ENCODE peak calls at places on chromosomes 2 and 18, in four cellular contexts. G, N, X and I are unnamed samples.

GRCh38 chr2:83103602-83104001 is 1355.5 kb downstream of the SUCLG1 start:
- DNase-seq in X (no peak), N (peak; percentile 4), G (no peak), I (no peak)

GRCh38 chr18:72409923-72410322 is 134.2 kb downstream of the CBLN2 start:
- DNase-seq in N (no peak), X (no peak), G (no peak), I (no peak)

GRCh38 chr2:238370482-238371372 is 50.4 kb downstream of the TRAF3IP1 start:
- DNase-seq in N (no peak), G (no peak), X (peak; percentile 59), I (peak; percentile 68)

GRCh38 chr18:58105908-58106673 is 62.1 kb downstream of the NEDD4L start:
- DNase-seq in X (no peak), G (no peak), N (no peak), I (no peak)

GRCh38 chr2:90207454-90208058 is 1516.1 kb downstream of the RPIA start:
- DNase-seq in N (no peak), X (peak; percentile 86), G (no peak), I (no peak)

GRCh38 chr2:23436346-23437099 is 51.5 kb downstream of the KLHL29 start:
- DNase-seq in X (no peak), G (no peak), N (no peak), I (no peak)

GRCh38 chr2:71336802-71337201 is 5.2 kb downstream of the ZNF638 start:
- DNase-seq in X (no peak), G (no peak), N (no peak), I (no peak)

GRCh38 chr18:48815581-48816324 is 135.0 kb downstream of the SMAD7 start:
- DNase-seq in G (no peak), X (no peak), N (no peak), I (no peak)

GRCh38 chr2:74984947-74985637 is 26.6 kb downstream of the POLE4 start:
- DNase-seq in N (no peak), X (no peak), G (no peak), I (no peak)

GRCh38 chr18:63213936-63214671 is 105.5 kb downstream of the BCL2 start:
- DNase-seq in N (no peak), X (no peak), G (no peak), I (no peak)

GRCh38 chr18:63213331-63213900 is 106.2 kb downstream of the BCL2 start:
- DNase-seq in X (no peak), G (no peak), N (no peak), I (no peak)

GRCh38 chr18:63218472-63218871 is 101.1 kb downstream of the BCL2 start:
- DNase-seq in G (no peak), N (no peak), X (no peak), I (no peak)

GRCh38 chr18:63216497-63216896 is 103.1 kb downstream of the BCL2 start:
- DNase-seq in G (no peak), X (no peak), N (no peak), I (no peak)

DNA sequence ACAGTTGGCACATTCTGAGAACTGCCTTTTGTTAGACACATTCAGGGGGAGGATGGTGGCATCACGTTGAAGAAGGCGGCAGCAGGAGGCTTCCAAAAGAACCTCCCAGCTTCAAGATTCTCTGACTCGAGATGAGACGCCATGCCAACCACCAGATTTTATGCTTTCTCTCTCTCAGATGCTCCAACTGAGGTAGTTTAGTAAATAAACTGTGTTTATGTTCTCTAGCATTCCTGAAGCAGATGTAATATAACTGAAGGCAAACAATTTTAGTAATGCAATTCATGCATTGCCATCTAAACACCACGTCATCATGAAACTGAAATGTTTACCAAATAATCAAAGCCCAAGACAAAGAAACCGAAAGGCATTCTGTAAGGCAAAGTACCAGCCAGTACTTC is 102.7 kb downstream of the BCL2 start:
- DNase-seq in X (no peak), G (no peak), N (no peak), I (no peak)
- H3K27ac ChIP-seq in X (no peak overlapping the region), G (no peak overlapping the region), N (no peak overlapping the region), I (no peak overlapping the region)

DNA sequence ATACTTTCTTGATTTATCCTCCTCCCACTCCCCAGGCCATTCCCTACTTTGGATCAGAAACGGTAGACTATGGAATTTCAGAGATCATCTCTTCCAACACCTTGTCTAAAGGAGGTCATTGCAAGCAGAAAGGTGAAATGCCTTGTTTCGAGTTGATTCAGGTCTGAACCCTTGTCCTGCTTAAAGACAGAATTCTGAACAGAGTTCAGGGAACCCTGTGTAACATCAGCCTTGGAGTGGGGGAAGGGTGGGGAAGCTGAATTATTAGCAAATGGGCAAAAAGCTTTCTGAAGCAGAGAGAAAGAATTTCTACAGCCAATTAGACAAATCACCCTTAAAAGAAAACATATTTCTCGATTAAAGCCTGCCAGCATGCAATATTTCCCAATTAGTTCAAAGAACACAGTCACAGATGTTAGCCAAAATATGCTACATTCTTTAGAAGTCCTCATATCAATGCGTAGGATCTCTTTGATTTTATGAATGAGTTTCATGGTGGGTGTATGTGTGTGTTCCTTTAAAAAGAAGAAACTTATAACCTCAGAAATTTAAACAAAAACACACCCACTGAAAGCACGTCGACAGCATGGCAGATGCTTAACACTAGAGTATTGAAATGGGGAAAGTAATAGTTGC is 353.1 kb downstream of the RND3 start:
- DNase-seq in G (no peak), N (no peak), X (no peak), I (no peak)
- H3K27ac ChIP-seq in G (no peak overlapping the region), N (peak overlapping the region; percentile 59), X (no peak overlapping the region), I (no peak overlapping the region)

GRCh38 chr2:162113771-162114168 is 38.3 kb downstream of the GCG start:
- DNase-seq in X (no peak), N (no peak), G (no peak), I (no peak)
- H3K27ac ChIP-seq in X (no peak overlapping the region), N (no peak overlapping the region), G (no peak overlapping the region), I (no peak overlapping the region)

DNA sequence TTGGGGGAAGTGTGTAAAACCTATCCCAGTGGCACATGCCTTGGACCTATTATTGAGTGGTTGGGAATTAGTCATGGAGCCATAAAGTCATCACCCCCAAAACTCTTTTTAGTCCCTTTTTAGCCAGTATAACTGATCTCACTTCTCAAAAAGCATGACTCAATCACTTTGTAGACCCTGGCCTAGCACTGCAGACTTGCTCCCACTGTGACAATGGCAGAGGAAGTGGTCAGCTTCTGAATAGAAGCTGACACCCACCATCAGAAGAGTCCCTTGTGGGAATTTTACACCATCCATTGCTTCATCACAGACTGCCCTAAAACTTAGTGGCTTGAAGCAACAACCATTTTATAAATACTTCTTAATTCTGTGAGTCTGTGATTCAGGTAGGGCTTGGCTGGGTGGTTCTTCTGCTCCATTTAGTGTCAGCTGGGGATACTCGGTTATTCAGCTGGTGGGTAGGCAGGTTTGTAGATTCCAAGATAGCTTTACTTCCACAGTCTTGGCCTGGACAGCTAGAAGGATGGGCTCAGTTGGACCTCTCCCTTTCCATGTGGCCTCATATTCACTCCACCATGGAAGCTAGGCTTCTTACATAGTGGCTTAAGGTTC is 10.8 kb upstream of the ITGA6 start:
- DNase-seq in G (no peak), X (no peak), N (no peak), I (no peak)
- H3K27ac ChIP-seq in G (no peak overlapping the region), X (no peak overlapping the region), N (no peak overlapping the region), I (no peak overlapping the region)

GRCh38 chr18:75128051-75128605 is 80.8 kb downstream of the PTGR3 start:
- DNase-seq in G (no peak), N (no peak), X (no peak), I (no peak)
- H3K27ac ChIP-seq in G (no peak overlapping the region), N (no peak overlapping the region), X (no peak overlapping the region), I (no peak overlapping the region)